ENCODE peak calls at places on chromosomes 16 and 17, in six cellular contexts. K is NCI-H2029, B is KG1, V is lung microvascular endothelial cell, H is DMS 273 treated with DMSO at 0.1 percent for 48 hours, L is HCT116. D is an unnamed sample.

GRCh38 chr16:28561557-28562187 is 8.0 kb downstream of the SGF29 start:
- DNase-seq in L (no peak), H (no peak), V (no peak), B (no peak), K (no peak), D (no peak)

GRCh38 chr17:50267074-50267841 is 7.0 kb upstream of the TMEM92 start:
- DNase-seq in K (no peak), V (no peak), B (no peak), H (no peak), L (no peak), D (no peak)

GRCh38 chr16:80319181-80319580 is 221.6 kb upstream of the DYNLRB2 start:
- DNase-seq in L (no peak), B (no peak), K (no peak), H (no peak), V (peak), D (no peak)

GRCh38 chr16:50539053-50539615 is 9.1 kb upstream of the NKD1 start:
- DNase-seq in L (no peak), K (no peak), V (no peak), H (no peak), B (no peak), D (peak)

GRCh38 chr16:67842509-67843342 is 606 bp downstream of the THAP11 start:
- DNase-seq in H (no peak), L (no peak), V (peak), B (peak), K (no peak), D (peak)

GRCh38 chr16:85002643-85003042 is 8.7 kb downstream of the ZDHHC7 start:
- DNase-seq in L (no peak), V (no peak), H (no peak), B (no peak), K (no peak), D (no peak)

GRCh38 chr16:78199325-78200022 is 100.0 kb downstream of the WWOX start:
- DNase-seq in K (no peak), B (no peak), V (no peak), L (no peak), H (no peak), D (peak)

GRCh38 chr17:38541281-38541680 is 64.5 kb downstream of the SRCIN1 start:
- DNase-seq in H (no peak), K (no peak), L (no peak), V (no peak), B (no peak), D (no peak)

GRCh38 chr17:30254150-30254549 is 18.7 kb upstream of the SLC6A4 start:
- DNase-seq in K (no peak), V (no peak), B (no peak), L (no peak), H (no peak), D (no peak)

GRCh38 chr17:47649972-47650524 is 329 bp downstream of the KPNB1 start:
- DNase-seq in V (no peak), H (no peak), K (peak), B (no peak), L (no peak), D (no peak)

GRCh38 chr16:81041696-81042095 is 6.1 kb downstream of the ATMIN start:
- DNase-seq in H (no peak), K (no peak), L (no peak), V (no peak), B (no peak), D (no peak)

GRCh38 chr16:30054451-30054850 is 11.1 kb upstream of the ALDOA start:
- DNase-seq in B (no peak), H (no peak), L (no peak), V (no peak), K (no peak), D (no peak)

GRCh38 chr17:35241520-35241919 is 1.4 kb upstream of the SLFN5 start:
- DNase-seq in H (no peak), B (no peak), V (no peak), L (no peak), K (no peak), D (no peak)

GRCh38 chr17:7959503-7960253 is 27.7 kb downstream of the CNTROB start:
- DNase-seq in H (no peak), V (no peak), K (no peak), B (no peak), L (no peak), D (no peak)